ENCODE peak calls at places on chromosomes 4 and X, in four cellular contexts. Z is AML-193; D is neural crest cell; R is activated CD8-positive, alpha-beta T cell treated with anti-CD3 and anti-CD28 coated beads, Interleukin-2, amount 10 ng/mL, durations not matched to agents 7 days and 5 days. Y is an unnamed sample.

GRCh38 chr4:173167793-173168395 is 717 bp upstream of the GALNT7 start:
- DNase-seq in D (no peak), R (peak), Z (peak), Y (peak)

GRCh38 chr4:63717384-63717783 is 691.9 kb downstream of the TECRL start:
- DNase-seq in Z (peak), D (no peak), R (no peak), Y (no peak)

GRCh38 chr4:25013756-25014737 is 16.7 kb downstream of the LGI2 start:
- DNase-seq in D (no peak), Z (no peak), R (no peak), Y (no peak)

GRCh38 chr4:140609548-140610425 is 41.0 kb upstream of the UCP1 start:
- DNase-seq in Z (peak), R (no peak), D (no peak), Y (peak)

GRCh38 chr4:77905651-77906263 is 43.1 kb downstream of the MRPL1 start:
- DNase-seq in R (no peak), D (no peak), Z (no peak), Y (peak)

GRCh38 chrX:154751669-154752271 is 893 bp upstream of the GAB3 start:
- DNase-seq in D (no peak), R (no peak), Z (no peak), Y (peak)

GRCh38 chr4:122777846-122778501 is 45.5 kb downstream of the BBS12 start:
- DNase-seq in Z (no peak), D (no peak), R (no peak), Y (no peak)

GRCh38 chrX:47644557-47645091 is 5.7 kb downstream of the ELK1 start:
- DNase-seq in R (no peak), D (peak), Z (peak), Y (peak)

GRCh38 chr4:2673157-2673556 is 83.0 kb downstream of the TNIP2 start:
- DNase-seq in R (no peak), D (no peak), Z (no peak), Y (peak)

GRCh38 chr4:165133150-165133549 is 20.5 kb upstream of the TMEM192 start:
- DNase-seq in Z (peak), D (no peak), R (no peak), Y (no peak)

GRCh38 chr4:1978741-1979476 is 29.9 kb downstream of the NELFA start:
- DNase-seq in R (no peak), D (no peak), Z (no peak), Y (no peak)

GRCh38 chr4:175413561-175413960 is 398.5 kb downstream of the GPM6A start:
- DNase-seq in Z (no peak), D (no peak), R (no peak), Y (no peak)

GRCh38 chr4:6824071-6824470 is 41.5 kb downstream of the KIAA0232 start:
- DNase-seq in D (no peak), Z (no peak), R (no peak), Y (no peak)

GRCh38 chrX:107978707-107979307 is 3.4 kb downstream of the TEX13B start:
- DNase-seq in D (no peak), Z (peak), R (no peak), Y (peak)

GRCh38 chr4:176883681-176884418 is 91.1 kb upstream of the VEGFC start:
- DNase-seq in Z (no peak), D (no peak), R (no peak), Y (no peak)

GRCh38 chrX:115350696-115351408 is 61.3 kb downstream of the LUZP4 start:
- DNase-seq in R (no peak), D (no peak), Z (no peak), Y (no peak)

GRCh38 chr4:154622598-154622997 is 10.1 kb upstream of the FGG start:
- DNase-seq in Z (peak), R (peak), D (no peak), Y (peak)

GRCh38 chr4:81255524-81255923 is 40.5 kb upstream of the PRKG2 start:
- DNase-seq in Z (no peak), D (no peak), R (no peak), Y (no peak)

GRCh38 chr4:6991771-6992557 is 51.2 kb upstream of the TADA2B start:
- DNase-seq in D (no peak), Z (peak), R (no peak), Y (no peak)

GRCh38 chrX:150364347-150365050 is 1.4 kb downstream of the MAMLD1 start:
- DNase-seq in Z (no peak), D (peak), R (peak), Y (no peak)

GRCh38 chrX:25523574-25523973 is 507.8 kb upstream of the ARX start:
- DNase-seq in Z (no peak), D (peak), R (no peak), Y (peak)

GRCh38 chr4:152957437-152958185 is 21.5 kb downstream of the FHDC1 start:
- DNase-seq in R (no peak), D (no peak), Z (no peak), Y (peak)

Y was measured in K562.